ENCODE peak calls at places on chromosomes 4 and X, in four cellular contexts. P is AG04450, N is psoas muscle, E is lung. R is an unnamed sample.

GRCh38 chrX:151977923-151978322 is 3.4 kb upstream of the GABRE start:
- DNase-seq in N (no peak), P (no peak), E (no peak), R (no peak)

GRCh38 chrX:9252182-9252581 is 212.7 kb upstream of the TBL1X start:
- DNase-seq in E (no peak), N (no peak), P (no peak), R (peak)

GRCh38 chr4:169311643-169312365 is 41.0 kb upstream of the SH3RF1 start:
- DNase-seq in E (no peak), P (no peak), N (no peak), R (peak)

GRCh38 chr4:106369456-106370060 is 980 bp upstream of the GIMD1 start:
- DNase-seq in P (peak), E (no peak), N (no peak), R (peak)

GRCh38 chrX:15749642-15750610 is 11.9 kb downstream of the CA5B start:
- DNase-seq in P (no peak), N (no peak), E (no peak), R (no peak)

GRCh38 chrX:107978707-107979307 is 3.4 kb downstream of the TEX13B start:
- DNase-seq in P (peak), E (no peak), N (no peak), R (peak)

GRCh38 chr4:176277162-176277904 is 8.3 kb upstream of the ASB5 start:
- DNase-seq in P (peak), E (peak), N (peak), R (peak)

GRCh38 chrX:154529206-154529612 is 13.2 kb upstream of the FAM3A start:
- DNase-seq in E (no peak), N (no peak), P (no peak), R (no peak)

GRCh38 chr4:63524764-63525163 is 884.5 kb downstream of the TECRL start:
- DNase-seq in P (no peak), N (no peak), E (no peak), R (no peak)

GRCh38 chr4:63529581-63529980 is 879.7 kb downstream of the TECRL start:
- DNase-seq in E (no peak), P (no peak), N (no peak), R (no peak)

GRCh38 chr4:63526251-63526650 is 883.0 kb downstream of the TECRL start:
- DNase-seq in N (no peak), P (no peak), E (no peak), R (no peak)

GRCh38 chr4:63528592-63528991 is 880.7 kb downstream of the TECRL start:
- DNase-seq in N (no peak), E (no peak), P (no peak), R (no peak)
- TF ChIP-seq CTCF in N (no peak), E (no peak), P (no peak), R (peak)

GRCh38 chrX:106615041-106615440 is 3.3 kb downstream of the RADX start:
- DNase-seq in E (no peak), P (no peak), N (no peak), R (no peak)

GRCh38 chrX:106612403-106612789 is 618 bp downstream of the RADX start:
- DNase-seq in E (no peak), N (no peak), P (no peak), R (no peak)

GRCh38 chrX:106613277-106613676 is 1.5 kb downstream of the RADX start:
- DNase-seq in E (no peak), N (no peak), P (no peak), R (no peak)

GRCh38 chrX:106611323-106611681 is 476 bp upstream of the RADX start:
- DNase-seq in E (no peak), N (no peak), P (no peak), R (no peak)

GRCh38 chrX:106611682-106612402 is at the start of gene RADX:
- DNase-seq in E (peak), P (peak), N (peak), R (peak)
- H3K27ac ChIP-seq in E (no peak), P (no peak), N (no peak), R (no peak)

GRCh38 chrX:136339702-136340101 is 38.9 kb downstream of the ADGRG4 start:
- DNase-seq in N (no peak), P (no peak), E (no peak), R (no peak)

GRCh38 chrX:136336623-136337022 is 35.9 kb downstream of the ADGRG4 start:
- DNase-seq in N (no peak), P (no peak), E (no peak), R (no peak)
- TF ChIP-seq CTCF in N (peak), P (peak), E (no peak), R (peak)

GRCh38 chr4:38024203-38024504 is 64.0 kb downstream of the PTTG2 start:
- DNase-seq in N (no peak), P (no peak), E (no peak), R (no peak)

GRCh38 chr4:38020386-38020785 is 60.2 kb downstream of the PTTG2 start:
- DNase-seq in E (no peak), P (no peak), N (no peak), R (no peak)

GRCh38 chr4:38025665-38026064 is 65.5 kb downstream of the PTTG2 start:
- DNase-seq in E (no peak), P (no peak), N (no peak), R (no peak)

GRCh38 chr4:38023347-38024202 is 63.4 kb downstream of the PTTG2 start:
- DNase-seq in E (no peak), P (no peak), N (no peak), R (no peak)

DNA sequence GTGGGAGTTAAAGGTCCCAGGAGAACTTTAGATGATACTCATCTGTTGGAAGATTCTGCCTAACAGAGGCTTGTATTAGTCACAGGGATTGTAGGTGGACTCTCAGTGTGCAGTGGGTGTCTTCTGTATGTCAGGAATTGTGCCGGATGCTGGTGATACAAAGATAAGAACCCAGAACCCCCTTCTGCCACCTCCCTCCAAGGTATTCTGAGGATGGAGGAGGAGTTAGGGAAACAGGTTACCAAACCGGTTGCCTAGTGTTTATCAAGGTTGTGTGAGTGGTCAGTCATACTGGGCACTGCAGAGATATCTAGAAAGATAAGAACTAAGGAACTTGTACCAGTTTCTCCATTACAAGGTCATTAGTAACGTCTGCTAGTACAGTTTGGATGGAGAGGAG is 61.6 kb downstream of the PTTG2 start:
- DNase-seq in N (no peak), P (no peak), E (no peak), R (no peak)
- H3K27ac ChIP-seq in N (no peak), P (no peak), E (no peak), R (no peak)

DNA sequence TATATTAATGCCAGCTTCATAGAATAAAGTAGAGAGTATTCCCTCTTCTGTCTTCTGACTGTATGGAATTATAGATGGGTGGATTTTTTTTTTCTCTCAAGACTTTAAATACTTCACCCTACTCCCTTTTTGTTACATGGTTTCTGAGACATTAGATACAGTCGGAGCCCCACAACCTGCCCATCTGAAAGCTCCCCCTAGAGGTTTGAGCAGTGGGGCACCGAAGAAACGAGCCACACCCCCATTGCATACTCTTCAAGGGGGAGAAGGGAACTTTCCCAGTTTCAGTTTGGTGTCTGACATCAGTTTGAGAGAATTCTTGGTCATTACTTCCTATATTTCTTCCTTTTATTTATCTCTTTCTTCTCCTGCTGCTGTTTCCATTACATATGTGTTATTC is 437.6 kb upstream of the AGA start:
- DNase-seq in E (no peak), N (no peak), P (no peak), R (peak)
- TF ChIP-seq CTCF in E (no peak), N (no peak), P (peak), R (peak)

R was measured in endodermal cell.